ENCODE peak calls at places on chromosome 20, in ten cellular contexts. T is C1 segment of cervical spinal cord; P is NCI-H1436 treated with DMSO at 0.1 percent for 48 hours; E is RCC 7860; V is mammary epithelial cell; N is mucosa of gallbladder; L is NCI-H2081; S is NCI-H1092 treated with DMSO at 0.1 percent for 48 hours; Z is posterior vena cava; O is activated T-cell treated with anti-CD3 and anti-CD28 coated beads, Interleukin-2, amount 50 U/mL, for 24 hours. B is an unnamed sample.

GRCh38 chr20:8404912-8405635 is 273.0 kb downstream of the PLCB1 start:
- DNase-seq in V (no peak), S (no peak), L (no peak), N (no peak), P (no peak), T (no peak), E (no peak), Z (no peak), O (no peak), B (no peak)

GRCh38 chr20:54256202-54256601 is 48.3 kb downstream of the PFDN4 start:
- DNase-seq in Z (no peak), V (no peak), P (no peak), T (no peak), N (no peak), L (no peak), O (no peak), S (no peak), E (no peak), B (no peak)

GRCh38 chr20:7147220-7147601 is 379.7 kb downstream of the BMP2 start:
- DNase-seq in T (no peak), Z (no peak), N (no peak), V (no peak), P (no peak), O (no peak), E (no peak), L (peak; percentile 30), S (no peak), B (no peak)

GRCh38 chr20:3720626-3721025 is 8.2 kb upstream of the SIGLEC1 start:
- DNase-seq in O (no peak), S (no peak), L (no peak), Z (no peak), P (no peak), V (no peak), T (no peak), E (no peak), N (no peak), B (no peak)

GRCh38 chr20:19834783-19835182 is 76.7 kb downstream of the RIN2 start:
- DNase-seq in L (no peak), O (no peak), V (no peak), Z (no peak), P (no peak), N (no peak), S (no peak), E (no peak), T (no peak), B (no peak)

GRCh38 chr20:8196096-8196495 is 64.0 kb downstream of the PLCB1 start:
- DNase-seq in S (no peak), E (no peak), P (no peak), L (no peak), T (no peak), V (no peak), O (no peak), Z (no peak), N (no peak), B (no peak)

GRCh38 chr20:17995967-17996819 is 27.4 kb downstream of the MGME1 start:
- DNase-seq in P (no peak), Z (no peak), V (peak; percentile 55), O (no peak), S (peak; percentile 53), L (peak; percentile 74), N (peak; percentile 44), T (no peak), E (peak; percentile 41), B (no peak)

GRCh38 chr20:21137078-21137477 is 11.2 kb downstream of the KIZ start:
- DNase-seq in Z (no peak), N (no peak), L (peak; percentile 62), P (no peak), E (no peak), T (no peak), S (peak; percentile 70), O (no peak), V (no peak), B (no peak)

GRCh38 chr20:63934271-63935068 is 21.7 kb downstream of the UCKL1 start:
- DNase-seq in N (no peak), L (no peak), O (no peak), S (no peak), V (no peak), E (no peak), P (no peak), T (no peak), Z (no peak), B (no peak)

GRCh38 chr20:38828514-38829295 is 23.2 kb downstream of the PPP1R16B start:
- DNase-seq in N (no peak), O (no peak), L (no peak), P (no peak), Z (no peak), S (no peak), E (no peak), V (no peak), T (no peak), B (no peak)

GRCh38 chr20:47304287-47304686 is 52.2 kb downstream of the ZMYND8 start:
- DNase-seq in O (no peak), V (no peak), L (peak; percentile 85), P (no peak), S (peak; percentile 90), Z (no peak), E (no peak), N (no peak), T (no peak), B (no peak)

GRCh38 chr20:63706852-63707557 is 771 bp downstream of the ARFRP1 start:
- DNase-seq in P (no peak), T (no peak), V (peak; percentile 59), L (peak; percentile 34), S (no peak), O (peak; percentile 77), N (no peak), E (peak; percentile 39), Z (peak; percentile 89), B (no peak)

GRCh38 chr20:7124120-7124519 is 356.6 kb downstream of the BMP2 start:
- DNase-seq in O (no peak), E (no peak), Z (no peak), N (no peak), T (no peak), L (no peak), P (no peak), V (no peak), S (no peak), B (no peak)

GRCh38 chr20:33211817-33212424 is 5.2 kb upstream of the BPIFA3 start:
- DNase-seq in L (peak; percentile 81), P (peak; percentile 0), N (peak; percentile 42), S (peak; percentile 75), E (peak; percentile 33), T (no peak), O (no peak), Z (no peak), V (peak; percentile 44), B (no peak)

GRCh38 chr20:8242827-8243764 is 111.0 kb downstream of the PLCB1 start:
- DNase-seq in E (no peak), Z (no peak), L (no peak), V (no peak), P (no peak), O (no peak), T (no peak), S (no peak), N (no peak), B (no peak)

GRCh38 chr20:33685328-33686007 is 717 bp downstream of the E2F1 start:
- DNase-seq in L (peak; percentile 75), V (peak; percentile 39), S (no peak), N (no peak), O (peak; percentile 82), T (no peak), P (no peak), Z (no peak), E (peak; percentile 5), B (no peak)

GRCh38 chr20:16877053-16877554 is 128.9 kb downstream of the OTOR start:
- DNase-seq in S (no peak), Z (no peak), E (no peak), T (no peak), O (no peak), P (no peak), V (no peak), L (no peak), N (no peak), B (no peak)

GRCh38 chr20:2585811-2586210 is 49.4 kb downstream of the TMC2 start:
- DNase-seq in L (no peak), P (no peak), V (peak; percentile 60), T (no peak), N (no peak), S (no peak), E (peak; percentile 16), Z (no peak), O (no peak), B (peak; percentile 23)

GRCh38 chr20:37673429-37673828 is 20.4 kb upstream of the CTNNBL1 start:
- DNase-seq in N (no peak), L (no peak), O (no peak), V (no peak), P (no peak), E (no peak), T (no peak), S (peak; percentile 49), Z (no peak), B (no peak)

B was measured in AG04449.